ENCODE peak calls at places on chromosomes 4 and X, in ten cellular contexts. A, H, V, F, C, P, L, E, K and M are unnamed samples.

GRCh38 chr4:77418333-77418732 is 187.3 kb upstream of the CXCL13 start:
- DNase-seq in A (no peak), H (no peak), V (no peak), F (no peak), C (no peak), P (peak; percentile 8), L (no peak), E (peak; percentile 23), K (no peak), M (no peak)

GRCh38 chr4:149823770-149824221 is 8.2 kb upstream of the IQCM start:
- DNase-seq in A (no peak), H (no peak), V (no peak), F (no peak), C (peak; percentile 70), P (peak; percentile 58), L (no peak), E (no peak), K (no peak), M (no peak)

GRCh38 chrX:54639018-54639345 is 109.0 kb downstream of the GNL3L start:
- DNase-seq in A (no peak), H (no peak), V (no peak), F (no peak), C (no peak), P (no peak), L (no peak), E (no peak), K (no peak), M (no peak)

GRCh38 chrX:46597774-46598173 is 24.2 kb downstream of the CHST7 start:
- DNase-seq in A (no peak), H (no peak), V (no peak), F (no peak), C (no peak), P (no peak), L (peak; percentile 7), E (no peak), K (no peak), M (no peak)

GRCh38 chr4:156816356-156816755 is 155.2 kb downstream of the PDGFC start:
- DNase-seq in A (no peak), H (no peak), V (no peak), F (no peak), C (no peak), P (no peak), L (no peak), E (no peak), K (no peak), M (no peak)

GRCh38 chrX:81957900-81958545 is 756.1 kb downstream of the SH3BGRL start:
- DNase-seq in A (no peak), H (no peak), V (no peak), F (no peak), C (no peak), P (peak; percentile 49), L (no peak), E (peak; percentile 17), K (no peak), M (no peak)

GRCh38 chr4:128810331-128810870 is 901 bp downstream of the JADE1 start:
- DNase-seq in A (no peak), H (no peak), V (peak; percentile 56), F (no peak), C (peak; percentile 23), P (peak; percentile 47), L (no peak), E (peak; percentile 23), K (peak; percentile 69), M (peak; percentile 48)

GRCh38 chr4:62170235-62170634 is 970.1 kb downstream of the ADGRL3 start:
- DNase-seq in A (no peak), H (no peak), V (no peak), F (no peak), C (no peak), P (no peak), L (no peak), E (no peak), K (no peak), M (no peak)

GRCh38 chr4:177554966-177555574 is 112.8 kb upstream of the AGA start:
- DNase-seq in A (no peak), H (no peak), V (no peak), F (no peak), C (no peak), P (no peak), L (no peak), E (peak; percentile 26), K (no peak), M (no peak)